ENCODE peak calls at places on chromosomes 2 and 18, in seven cellular contexts. One of them, this sample, is unnamed.

GRCh38 chr2:98928242-98928641 is 7.8 kb downstream of the CRACDL start:
- DNase-seq in foreskin fibroblast: no peak
- DNase-seq in GM10248: no peak
- DNase-seq in coronary artery: no peak
- DNase-seq in endothelial cell: no peak
- DNase-seq in AG04450: no peak
- DNase-seq in astrocyte of the spinal cord: no peak
- DNase-seq in this sample: no peak

GRCh38 chr18:42141439-42141838 is 186.4 kb downstream of the PIK3C3 start:
- DNase-seq in foreskin fibroblast: no peak
- DNase-seq in GM10248: no peak
- DNase-seq in coronary artery: no peak
- DNase-seq in endothelial cell: no peak
- DNase-seq in AG04450: no peak
- DNase-seq in astrocyte of the spinal cord: no peak
- DNase-seq in this sample: no peak

GRCh38 chr18:79644666-79645057 is 34.9 kb upstream of the CTDP1 start:
- DNase-seq in foreskin fibroblast: peak; percentile 80
- DNase-seq in GM10248: no peak
- DNase-seq in coronary artery: no peak
- DNase-seq in endothelial cell: no peak
- DNase-seq in AG04450: peak; percentile 34
- DNase-seq in astrocyte of the spinal cord: no peak
- DNase-seq in this sample: no peak

GRCh38 chr2:202164409-202164808 is 74.0 kb downstream of the SUMO1 start:
- DNase-seq in foreskin fibroblast: no peak
- DNase-seq in GM10248: no peak
- DNase-seq in coronary artery: no peak
- DNase-seq in endothelial cell: no peak
- DNase-seq in AG04450: no peak
- DNase-seq in astrocyte of the spinal cord: no peak
- DNase-seq in this sample: no peak

GRCh38 chr2:54568876-54569298 is 112.8 kb downstream of the SPTBN1 start:
- DNase-seq in foreskin fibroblast: no peak
- DNase-seq in GM10248: no peak
- DNase-seq in coronary artery: no peak
- DNase-seq in endothelial cell: no peak
- DNase-seq in AG04450: no peak
- DNase-seq in astrocyte of the spinal cord: no peak
- DNase-seq in this sample: no peak

GRCh38 chr2:168494190-168494711 is 38.2 kb downstream of the CERS6 start:
- DNase-seq in foreskin fibroblast: peak; percentile 17
- DNase-seq in GM10248: no peak
- DNase-seq in coronary artery: no peak
- DNase-seq in endothelial cell: peak; percentile 34
- DNase-seq in AG04450: no peak
- DNase-seq in astrocyte of the spinal cord: no peak
- DNase-seq in this sample: no peak

GRCh38 chr2:240127351-240127750 is 8.8 kb downstream of the COPS9 start:
- DNase-seq in foreskin fibroblast: no peak
- DNase-seq in GM10248: no peak
- DNase-seq in coronary artery: peak; percentile 28
- DNase-seq in endothelial cell: no peak
- DNase-seq in AG04450: no peak
- DNase-seq in astrocyte of the spinal cord: no peak
- DNase-seq in this sample: no peak

GRCh38 chr2:179974743-179975142 is 32.4 kb downstream of the CWC22 start:
- DNase-seq in foreskin fibroblast: peak; percentile 30
- DNase-seq in GM10248: no peak
- DNase-seq in coronary artery: no peak
- DNase-seq in endothelial cell: no peak
- DNase-seq in AG04450: no peak
- DNase-seq in astrocyte of the spinal cord: no peak
- DNase-seq in this sample: no peak

GRCh38 chr2:232980683-232981082 is 32.4 kb downstream of the NGEF start:
- DNase-seq in foreskin fibroblast: peak; percentile 27
- DNase-seq in GM10248: no peak
- DNase-seq in coronary artery: peak; percentile 47
- DNase-seq in endothelial cell: no peak
- DNase-seq in AG04450: no peak
- DNase-seq in astrocyte of the spinal cord: no peak
- DNase-seq in this sample: no peak

GRCh38 chr18:78991446-78991845 is 11.8 kb downstream of the SALL3 start:
- DNase-seq in foreskin fibroblast: no peak
- DNase-seq in GM10248: no peak
- DNase-seq in coronary artery: no peak
- DNase-seq in endothelial cell: no peak
- DNase-seq in AG04450: no peak
- DNase-seq in astrocyte of the spinal cord: no peak
- DNase-seq in this sample: no peak

GRCh38 chr2:216210711-216211131 is 101.6 kb downstream of the XRCC5 start:
- DNase-seq in foreskin fibroblast: peak; percentile 27
- DNase-seq in GM10248: no peak
- DNase-seq in coronary artery: no peak
- DNase-seq in endothelial cell: peak; percentile 9
- DNase-seq in AG04450: no peak
- DNase-seq in astrocyte of the spinal cord: peak; percentile 37
- DNase-seq in this sample: no peak

GRCh38 chr2:136116111-136116812 is 1.7 kb downstream of the CXCR4 start:
- DNase-seq in foreskin fibroblast: peak; percentile 19
- DNase-seq in GM10248: peak; percentile 50
- DNase-seq in coronary artery: no peak
- DNase-seq in endothelial cell: peak; percentile 39
- DNase-seq in AG04450: no peak
- DNase-seq in astrocyte of the spinal cord: no peak
- DNase-seq in this sample: peak; percentile 48

GRCh38 chr2:38443021-38443541 is 66.0 kb upstream of the ATL2 start:
- DNase-seq in foreskin fibroblast: no peak
- DNase-seq in GM10248: no peak
- DNase-seq in coronary artery: no peak
- DNase-seq in endothelial cell: no peak
- DNase-seq in AG04450: no peak
- DNase-seq in astrocyte of the spinal cord: peak; percentile 91
- DNase-seq in this sample: no peak

GRCh38 chr18:76657428-76657827 is 162.4 kb upstream of the ZNF516 start:
- DNase-seq in foreskin fibroblast: peak; percentile 44
- DNase-seq in GM10248: no peak
- DNase-seq in coronary artery: no peak
- DNase-seq in endothelial cell: no peak
- DNase-seq in AG04450: no peak
- DNase-seq in astrocyte of the spinal cord: no peak
- DNase-seq in this sample: no peak

GRCh38 chr2:191322838-191323506 is 77.8 kb downstream of the MYO1B start:
- DNase-seq in foreskin fibroblast: no peak
- DNase-seq in GM10248: no peak
- DNase-seq in coronary artery: no peak
- DNase-seq in endothelial cell: no peak
- DNase-seq in AG04450: no peak
- DNase-seq in astrocyte of the spinal cord: no peak
- DNase-seq in this sample: no peak

GRCh38 chr2:62195421-62196277 is at the start of gene B3GNT2:
- DNase-seq in foreskin fibroblast: peak; percentile 89
- DNase-seq in GM10248: peak; percentile 93
- DNase-seq in coronary artery: peak; percentile 86
- DNase-seq in endothelial cell: peak; percentile 76
- DNase-seq in AG04450: no peak
- DNase-seq in astrocyte of the spinal cord: peak; percentile 64
- DNase-seq in this sample: peak; percentile 96

GRCh38 chr2:65382776-65383357 is 49.5 kb downstream of the SPRED2 start:
- DNase-seq in foreskin fibroblast: peak; percentile 88
- DNase-seq in GM10248: peak; percentile 81
- DNase-seq in coronary artery: peak; percentile 87
- DNase-seq in endothelial cell: no peak
- DNase-seq in AG04450: peak; percentile 82
- DNase-seq in astrocyte of the spinal cord: peak; percentile 94
- DNase-seq in this sample: peak; percentile 54

GRCh38 chr2:199431748-199432213 is 26.0 kb downstream of the SATB2 start:
- DNase-seq in foreskin fibroblast: no peak
- DNase-seq in GM10248: no peak
- DNase-seq in coronary artery: no peak
- DNase-seq in endothelial cell: no peak
- DNase-seq in AG04450: no peak
- DNase-seq in astrocyte of the spinal cord: peak; percentile 76
- DNase-seq in this sample: no peak

GRCh38 chr2:37325625-37326071 is 1.0 kb upstream of the PRKD3 start:
- DNase-seq in foreskin fibroblast: no peak
- DNase-seq in GM10248: peak; percentile 19
- DNase-seq in coronary artery: no peak
- DNase-seq in endothelial cell: no peak
- DNase-seq in AG04450: no peak
- DNase-seq in astrocyte of the spinal cord: no peak
- DNase-seq in this sample: no peak

GRCh38 chr2:37323176-37323575 is 1.5 kb downstream of the PRKD3 start:
- DNase-seq in foreskin fibroblast: no peak
- DNase-seq in GM10248: no peak
- DNase-seq in coronary artery: no peak
- DNase-seq in endothelial cell: no peak
- DNase-seq in AG04450: no peak
- DNase-seq in astrocyte of the spinal cord: peak; percentile 18
- DNase-seq in this sample: no peak

GRCh38 chr2:37324786-37325624 is at the start of gene PRKD3:
- DNase-seq in foreskin fibroblast: peak; percentile 87
- DNase-seq in GM10248: peak; percentile 89
- DNase-seq in coronary artery: peak; percentile 85
- DNase-seq in endothelial cell: peak; percentile 81
- DNase-seq in AG04450: no peak
- DNase-seq in astrocyte of the spinal cord: peak; percentile 55
- DNase-seq in this sample: peak; percentile 94

GRCh38 chr2:37323770-37324535 is 680 bp downstream of the PRKD3 start:
- DNase-seq in foreskin fibroblast: peak; percentile 47
- DNase-seq in GM10248: peak; percentile 19
- DNase-seq in coronary artery: no peak
- DNase-seq in endothelial cell: peak; percentile 50
- DNase-seq in AG04450: no peak
- DNase-seq in astrocyte of the spinal cord: peak; percentile 50
- DNase-seq in this sample: no peak

DNA sequence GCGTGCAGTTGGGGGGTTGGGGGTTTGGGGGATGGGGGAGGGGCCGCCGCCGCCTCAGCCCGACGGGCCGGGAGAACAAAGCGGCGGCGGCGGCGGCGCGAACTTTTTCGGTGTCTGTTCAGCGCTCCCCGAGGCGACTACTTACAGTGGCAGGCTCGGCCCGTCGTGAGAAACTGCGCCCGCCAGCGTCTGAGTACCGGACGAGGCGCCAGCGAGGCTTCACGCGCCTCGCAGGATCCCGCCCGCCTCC is 172 bp downstream of the PRKD3 start:
- DNase-seq in foreskin fibroblast: no peak
- DNase-seq in GM10248: no peak
- DNase-seq in coronary artery: no peak
- DNase-seq in endothelial cell: no peak
- DNase-seq in AG04450: no peak
- DNase-seq in astrocyte of the spinal cord: peak; percentile 78
- DNase-seq in this sample: no peak
- TF ChIP-seq CTCF in foreskin fibroblast: no peak
- TF ChIP-seq CTCF in GM10248: peak; percentile 29
- TF ChIP-seq CTCF in coronary artery: no peak
- TF ChIP-seq CTCF in endothelial cell: no peak
- TF ChIP-seq CTCF in AG04450: no peak
- TF ChIP-seq CTCF in astrocyte of the spinal cord: no peak
- TF ChIP-seq CTCF in this sample: no peak

GRCh38 chr18:10038268-10038667 is 124.5 kb downstream of the VAPA start:
- DNase-seq in foreskin fibroblast: no peak
- DNase-seq in GM10248: no peak
- DNase-seq in coronary artery: no peak
- DNase-seq in endothelial cell: no peak
- DNase-seq in AG04450: no peak
- DNase-seq in astrocyte of the spinal cord: no peak
- DNase-seq in this sample: no peak
- TF ChIP-seq CTCF in foreskin fibroblast: no peak
- TF ChIP-seq CTCF in GM10248: no peak
- TF ChIP-seq CTCF in coronary artery: no peak
- TF ChIP-seq CTCF in endothelial cell: no peak
- TF ChIP-seq CTCF in AG04450: no peak
- TF ChIP-seq CTCF in astrocyte of the spinal cord: no peak
- TF ChIP-seq CTCF in this sample: no peak

GRCh38 chr2:101190753-101191516 is 39.8 kb upstream of the TBC1D8 start:
- DNase-seq in foreskin fibroblast: peak; percentile 44
- DNase-seq in GM10248: no peak
- DNase-seq in coronary artery: no peak
- DNase-seq in endothelial cell: no peak
- DNase-seq in AG04450: no peak
- DNase-seq in astrocyte of the spinal cord: no peak
- DNase-seq in this sample: no peak

GRCh38 chr2:101185656-101186055 is 34.5 kb upstream of the TBC1D8 start:
- DNase-seq in foreskin fibroblast: no peak
- DNase-seq in GM10248: no peak
- DNase-seq in coronary artery: no peak
- DNase-seq in endothelial cell: no peak
- DNase-seq in AG04450: no peak
- DNase-seq in astrocyte of the spinal cord: no peak
- DNase-seq in this sample: no peak

GRCh38 chr2:101185085-101185484 is 33.9 kb upstream of the TBC1D8 start:
- DNase-seq in foreskin fibroblast: no peak
- DNase-seq in GM10248: no peak
- DNase-seq in coronary artery: no peak
- DNase-seq in endothelial cell: no peak
- DNase-seq in AG04450: no peak
- DNase-seq in astrocyte of the spinal cord: no peak
- DNase-seq in this sample: no peak

GRCh38 chr2:101187131-101187530 is 35.9 kb upstream of the TBC1D8 start:
- DNase-seq in foreskin fibroblast: no peak
- DNase-seq in GM10248: no peak
- DNase-seq in coronary artery: no peak
- DNase-seq in endothelial cell: no peak
- DNase-seq in AG04450: no peak
- DNase-seq in astrocyte of the spinal cord: no peak
- DNase-seq in this sample: no peak

DNA sequence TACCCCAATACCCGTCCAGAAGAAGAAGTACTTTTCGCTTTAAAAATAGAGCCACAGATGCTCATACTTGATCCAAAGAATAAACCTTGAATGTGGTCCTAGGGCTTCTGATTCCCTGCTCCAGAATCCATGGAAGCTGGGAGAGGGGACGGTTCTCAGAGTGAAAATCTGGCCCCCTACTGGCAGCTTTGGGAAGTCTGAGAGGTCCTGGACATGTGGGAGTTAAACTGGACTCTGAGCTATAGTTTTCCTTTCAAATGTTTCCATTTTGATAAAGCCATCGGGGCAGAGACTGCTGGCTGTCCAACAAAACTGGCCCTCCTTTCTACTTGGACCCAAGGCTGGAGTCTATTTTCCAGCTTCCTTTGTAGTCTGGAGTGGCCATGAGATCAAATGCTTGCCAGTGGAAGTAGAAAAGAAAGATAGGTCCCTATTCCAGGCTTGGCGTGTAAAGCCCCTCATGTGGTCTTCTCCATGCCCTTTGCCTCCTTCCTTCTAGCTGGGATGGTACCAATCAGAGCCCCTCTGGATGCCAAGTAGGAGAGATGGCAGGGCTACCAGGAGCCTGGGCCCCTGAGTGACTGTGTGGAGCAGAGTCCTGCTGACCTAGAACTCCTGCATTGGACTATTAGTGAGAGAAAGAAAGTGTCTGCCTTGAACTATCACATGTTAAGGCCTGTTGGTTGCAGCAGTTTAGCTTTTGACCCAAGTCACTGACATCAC is 37.7 kb upstream of the TBC1D8 start:
- DNase-seq in foreskin fibroblast: peak; percentile 57
- DNase-seq in GM10248: no peak
- DNase-seq in coronary artery: no peak
- DNase-seq in endothelial cell: peak; percentile 64
- DNase-seq in AG04450: no peak
- DNase-seq in astrocyte of the spinal cord: peak; percentile 26
- DNase-seq in this sample: no peak
- TF ChIP-seq CTCF in foreskin fibroblast: peak; percentile 72
- TF ChIP-seq CTCF in GM10248: peak; percentile 5
- TF ChIP-seq CTCF in coronary artery: no peak
- TF ChIP-seq CTCF in endothelial cell: peak; percentile 68
- TF ChIP-seq CTCF in AG04450: peak; percentile 86
- TF ChIP-seq CTCF in astrocyte of the spinal cord: peak; percentile 75
- TF ChIP-seq CTCF in this sample: no peak

GRCh38 chr2:234939976-234940375 is 11.8 kb upstream of the SH3BP4 start:
- DNase-seq in foreskin fibroblast: no peak
- DNase-seq in GM10248: no peak
- DNase-seq in coronary artery: no peak
- DNase-seq in endothelial cell: no peak
- DNase-seq in AG04450: no peak
- DNase-seq in astrocyte of the spinal cord: no peak
- DNase-seq in this sample: no peak
- TF ChIP-seq CTCF in foreskin fibroblast: no peak
- TF ChIP-seq CTCF in GM10248: no peak
- TF ChIP-seq CTCF in coronary artery: no peak
- TF ChIP-seq CTCF in endothelial cell: no peak
- TF ChIP-seq CTCF in AG04450: no peak
- TF ChIP-seq CTCF in astrocyte of the spinal cord: no peak
- TF ChIP-seq CTCF in this sample: no peak

This sample was measured in GM20000.